ENCODE peak calls at places on chromosomes 6 and 20, in ten cellular contexts. A is endothelial cell of umbilical vein, V is breast epithelium, T is Panc1, J is upper lobe of left lung, C is transverse colon, B is stomach, H is GM23338, X is HepG2, U is prostate gland. O is an unnamed sample.

GRCh38 chr6:46090115-46091079 is 39.4 kb upstream of the ENPP4 start:
- DNase-seq in A (peak), V (peak), T (peak), J (no peak), C (peak), B (peak), H (peak), X (peak), U (peak), O (no peak)

GRCh38 chr6:167119680-167120556 is 3.0 kb upstream of the CCR6 start:
- DNase-seq in A (no peak), V (no peak), T (no peak), J (no peak), C (peak), B (peak), H (no peak), X (no peak), U (no peak), O (no peak)

GRCh38 chr20:56574531-56575142 is 41.6 kb downstream of the FAM209B start:
- DNase-seq in A (no peak), V (no peak), T (no peak), J (no peak), C (no peak), B (no peak), H (no peak), X (no peak), U (peak), O (no peak)

GRCh38 chr6:38861957-38862401 is 146.9 kb downstream of the DNAH8 start:
- DNase-seq in A (no peak), V (no peak), T (no peak), J (no peak), C (no peak), B (no peak), H (no peak), X (no peak), U (no peak), O (no peak)

GRCh38 chr6:56435754-56436153 is 188.4 kb upstream of the COL21A1 start:
- DNase-seq in A (no peak), V (no peak), T (no peak), J (no peak), C (no peak), B (no peak), H (no peak), X (no peak), U (no peak), O (no peak)

GRCh38 chr20:19964289-19965263 is 52.6 kb upstream of the NAA20 start:
- DNase-seq in A (peak), V (peak), T (no peak), J (no peak), C (peak), B (peak), H (no peak), X (peak), U (peak), O (no peak)

GRCh38 chr6:75065524-75065923 is 140.3 kb downstream of the COL12A1 start:
- DNase-seq in A (peak), V (no peak), T (no peak), J (no peak), C (no peak), B (no peak), H (peak), X (no peak), U (no peak), O (no peak)

GRCh38 chr6:128494440-128494839 is 26.0 kb downstream of the PTPRK start:
- DNase-seq in A (no peak), V (no peak), T (no peak), J (no peak), C (no peak), B (no peak), H (peak), X (no peak), U (no peak), O (no peak)

GRCh38 chr20:24685736-24686135 is 216.3 kb downstream of the SYNDIG1 start:
- DNase-seq in A (no peak), V (peak), T (no peak), J (no peak), C (no peak), B (no peak), H (no peak), X (no peak), U (no peak), O (no peak)

GRCh38 chr6:155100591-155100990 is 105.5 kb downstream of the TIAM2 start:
- DNase-seq in A (no peak), V (no peak), T (no peak), J (no peak), C (no peak), B (no peak), H (no peak), X (no peak), U (no peak), O (no peak)

GRCh38 chr6:37126554-37126906 is 43.4 kb upstream of the PIM1 start:
- DNase-seq in A (no peak), V (no peak), T (no peak), J (no peak), C (no peak), B (no peak), H (no peak), X (no peak), U (no peak), O (no peak)

GRCh38 chr6:106704327-106704726 is 74.9 kb downstream of the QRSL1 start:
- DNase-seq in A (no peak), V (no peak), T (no peak), J (no peak), C (no peak), B (no peak), H (no peak), X (no peak), U (no peak), O (no peak)

GRCh38 chr6:125789576-125790402 is 971 bp upstream of the NCOA7 start:
- DNase-seq in A (peak), V (no peak), T (peak), J (peak), C (peak), B (peak), H (peak), X (peak), U (peak), O (no peak)

GRCh38 chr6:146887447-146888077 is 288.8 kb downstream of the ADGB start:
- DNase-seq in A (no peak), V (no peak), T (no peak), J (no peak), C (no peak), B (no peak), H (no peak), X (peak), U (no peak), O (no peak)

GRCh38 chr20:36098364-36098763 is 56.2 kb upstream of the EPB41L1 start:
- DNase-seq in A (peak), V (no peak), T (no peak), J (no peak), C (peak), B (peak), H (no peak), X (no peak), U (no peak), O (no peak)

GRCh38 chr6:98836025-98836961 is 1.9 kb downstream of the POU3F2 start:
- DNase-seq in A (no peak), V (no peak), T (no peak), J (peak), C (no peak), B (no peak), H (peak), X (no peak), U (no peak), O (no peak)

GRCh38 chr20:48930035-48930434 is 8.5 kb downstream of the ARFGEF2 start:
- DNase-seq in A (peak), V (no peak), T (no peak), J (no peak), C (no peak), B (no peak), H (no peak), X (no peak), U (no peak), O (no peak)

GRCh38 chr20:63068711-63069367 is 62.1 kb upstream of the BHLHE23 start:
- DNase-seq in A (no peak), V (no peak), T (no peak), J (no peak), C (no peak), B (no peak), H (no peak), X (no peak), U (no peak), O (no peak)

GRCh38 chr6:142841915-142842314 is 103.1 kb downstream of the HIVEP2 start:
- DNase-seq in A (no peak), V (no peak), T (no peak), J (no peak), C (no peak), B (no peak), H (peak), X (no peak), U (no peak), O (no peak)

GRCh38 chr6:52603000-52603795 is 26.3 kb upstream of the TRAM2 start:
- DNase-seq in A (peak), V (no peak), T (no peak), J (no peak), C (no peak), B (no peak), H (no peak), X (no peak), U (no peak), O (peak)

GRCh38 chr6:138285800-138286199 is 67.5 kb upstream of the PBOV1 start:
- DNase-seq in A (no peak), V (no peak), T (no peak), J (no peak), C (no peak), B (no peak), H (peak), X (no peak), U (no peak), O (no peak)

GRCh38 chr20:63021356-63022321 is 14.9 kb upstream of the BHLHE23 start:
- DNase-seq in A (no peak), V (no peak), T (no peak), J (peak), C (no peak), B (no peak), H (no peak), X (no peak), U (no peak), O (no peak)

GRCh38 chr20:35270021-35270902 is 7.7 kb downstream of the MMP24OS start:
- DNase-seq in A (no peak), V (no peak), T (no peak), J (no peak), C (no peak), B (no peak), H (no peak), X (no peak), U (no peak), O (no peak)

GRCh38 chr6:159805418-159806020 is 5.4 kb downstream of the PNLDC1 start:
- DNase-seq in A (no peak), V (no peak), T (no peak), J (no peak), C (no peak), B (no peak), H (no peak), X (no peak), U (no peak), O (no peak)

GRCh38 chr20:58173930-58174707 is 54.3 kb downstream of the ANKRD60 start:
- DNase-seq in A (no peak), V (no peak), T (no peak), J (no peak), C (no peak), B (no peak), H (no peak), X (no peak), U (no peak), O (no peak)

GRCh38 chr6:2663123-2663522 is 87.6 kb downstream of the MYLK4 start:
- DNase-seq in A (no peak), V (no peak), T (no peak), J (no peak), C (no peak), B (no peak), H (no peak), X (no peak), U (no peak), O (peak)

GRCh38 chr6:92623441-92623840 is 795.9 kb downstream of the EPHA7 start:
- DNase-seq in A (no peak), V (no peak), T (no peak), J (no peak), C (no peak), B (no peak), H (no peak), X (no peak), U (no peak), O (no peak)

GRCh38 chr6:128586095-128586494 is 65.7 kb upstream of the PTPRK start:
- DNase-seq in A (no peak), V (no peak), T (no peak), J (no peak), C (no peak), B (no peak), H (no peak), X (no peak), U (no peak), O (no peak)

GRCh38 chr20:16441526-16442164 is 131.6 kb downstream of the KIF16B start:
- DNase-seq in A (no peak), V (no peak), T (no peak), J (no peak), C (no peak), B (no peak), H (no peak), X (no peak), U (no peak), O (peak)
- TF ChIP-seq POLR2AphosphoS5 in A (no peak), V (no peak), T (no peak), J (no peak), C (no peak), B (no peak), H (no peak), X (no peak), U (no peak), O (no peak)

DNA sequence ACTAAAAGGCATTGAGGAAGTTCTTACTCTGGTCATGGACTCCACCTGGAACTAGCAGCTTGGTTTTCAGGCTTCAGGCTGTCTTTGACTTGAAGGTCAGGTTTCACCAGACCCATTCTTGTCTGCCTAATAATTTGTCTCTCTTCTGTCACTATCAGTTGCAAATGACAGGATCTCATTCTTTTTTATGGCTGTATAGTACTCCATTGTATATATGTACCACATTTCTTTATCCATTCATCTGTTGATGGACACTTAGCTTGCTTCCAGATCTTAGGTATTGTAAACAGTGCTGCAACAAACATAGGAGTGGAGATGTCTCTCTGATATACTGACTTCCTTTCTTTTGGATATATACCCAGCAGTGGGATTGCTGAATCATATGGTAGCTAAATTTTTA is 73.1 kb upstream of the SYNCRIP start:
- DNase-seq in A (no peak), V (no peak), T (no peak), J (no peak), C (no peak), B (no peak), H (no peak), X (no peak), U (no peak), O (no peak)
- H3K4me3 ChIP-seq in A (no peak), V (no peak), T (no peak), J (no peak), C (no peak), B (no peak), H (no peak), X (no peak), U (no peak), O (no peak)

GRCh38 chr20:16662462-16662861 is 67.4 kb upstream of the SNRPB2 start:
- DNase-seq in A (no peak), V (no peak), T (no peak), J (no peak), C (no peak), B (no peak), H (no peak), X (no peak), U (no peak), O (no peak)

GRCh38 chr20:16664031-16664430 is 65.8 kb upstream of the SNRPB2 start:
- DNase-seq in A (no peak), V (no peak), T (no peak), J (no peak), C (no peak), B (no peak), H (no peak), X (no peak), U (no peak), O (no peak)

GRCh38 chr20:16661738-16662137 is 68.1 kb upstream of the SNRPB2 start:
- DNase-seq in A (no peak), V (no peak), T (no peak), J (no peak), C (no peak), B (no peak), H (no peak), X (no peak), U (no peak), O (no peak)

GRCh38 chr20:16671753-16672152 is 58.1 kb upstream of the SNRPB2 start:
- DNase-seq in A (no peak), V (no peak), T (no peak), J (no peak), C (no peak), B (no peak), H (no peak), X (no peak), U (no peak), O (no peak)

GRCh38 chr20:16666272-16666671 is 63.6 kb upstream of the SNRPB2 start:
- DNase-seq in A (no peak), V (no peak), T (no peak), J (no peak), C (no peak), B (no peak), H (peak), X (no peak), U (no peak), O (no peak)
- TF ChIP-seq CTCF in A (no peak), V (no peak), T (peak), J (no peak), C (no peak), B (no peak), H (peak), X (no peak), U (no peak), O (no peak)

DNA sequence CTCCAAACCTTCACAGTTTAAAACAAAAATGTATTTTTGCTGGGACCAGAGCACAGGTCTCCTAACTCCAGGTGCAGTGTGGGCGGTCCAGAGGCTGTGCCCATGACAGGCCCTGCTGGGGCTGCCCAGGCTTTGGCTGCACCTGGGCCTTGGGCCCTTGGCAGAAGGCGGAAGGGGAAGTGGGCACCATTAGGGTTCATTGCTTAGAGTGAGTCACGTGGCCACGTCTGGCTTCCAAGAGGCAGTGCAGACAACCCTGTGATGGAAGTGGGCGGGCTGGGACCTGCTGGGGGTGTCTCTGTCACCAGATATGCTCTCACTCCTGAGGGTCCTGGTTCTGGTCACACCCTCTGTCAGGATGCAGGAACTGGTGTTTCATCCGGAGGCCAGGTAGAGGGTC is 302.2 kb downstream of the QKI start:
- DNase-seq in A (no peak), V (no peak), T (no peak), J (peak), C (peak), B (no peak), H (no peak), X (no peak), U (no peak), O (no peak)
- TF ChIP-seq POLR2AphosphoS5 in A (no peak), V (no peak), T (no peak), J (no peak), C (no peak), B (no peak), H (no peak), X (no peak), U (no peak), O (no peak)

DNA sequence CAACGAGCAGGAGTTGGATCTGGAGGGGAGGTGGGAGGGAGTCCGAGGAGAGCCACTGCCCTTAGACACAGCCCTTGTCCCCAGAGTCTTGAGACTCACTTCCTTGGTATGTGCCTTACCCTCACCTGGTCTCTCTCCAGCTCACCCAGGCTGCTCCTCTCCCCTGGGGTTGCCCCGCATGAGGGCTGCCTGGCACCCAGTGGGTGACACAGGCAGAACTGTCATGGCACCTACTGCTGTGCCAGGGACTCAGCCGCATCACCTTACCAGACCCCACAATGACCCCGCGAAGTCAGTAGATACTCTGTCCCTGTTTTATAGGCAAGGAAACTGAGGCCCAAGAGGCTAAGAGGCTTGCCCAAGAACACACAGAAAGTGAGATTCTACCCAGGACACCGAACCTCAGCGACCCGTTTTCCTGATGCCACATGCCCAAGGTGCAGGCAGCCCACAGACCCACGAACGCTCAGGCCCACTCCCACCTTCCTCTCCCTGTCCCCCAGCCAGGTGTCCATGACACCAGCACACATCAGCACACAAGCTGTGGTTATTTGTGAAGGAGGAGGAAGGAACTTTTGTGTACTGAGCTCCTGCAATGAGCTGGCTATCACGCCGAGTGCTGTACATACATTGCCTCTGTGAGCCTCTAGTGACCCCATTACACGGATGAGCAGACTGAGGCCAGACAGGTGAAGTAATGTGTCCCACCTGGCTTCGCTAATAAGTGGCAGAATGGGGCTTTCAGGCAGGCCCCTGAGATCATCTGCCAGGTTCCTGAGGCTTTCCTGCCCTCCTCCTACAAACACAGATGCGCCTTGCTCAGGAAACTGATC is 168.1 kb downstream of the GRM4 start:
- DNase-seq in A (no peak), V (peak), T (no peak), J (no peak), C (no peak), B (peak), H (no peak), X (no peak), U (no peak), O (no peak)
- H3K4me3 ChIP-seq in A (no peak), V (no peak), T (no peak), J (no peak), C (no peak), B (no peak), H (no peak), X (no peak), U (no peak), O (no peak)

GRCh38 chr20:7272512-7272911 is 505.0 kb downstream of the BMP2 start:
- DNase-seq in A (peak), V (no peak), T (no peak), J (no peak), C (no peak), B (no peak), H (peak), X (no peak), U (no peak), O (no peak)
- TF ChIP-seq CTCF in A (no peak), V (no peak), T (peak), J (no peak), C (no peak), B (no peak), H (peak), X (peak), U (no peak), O (no peak)

GRCh38 chr6:15460110-15460727 is 202.6 kb downstream of the DTNBP1 start:
- DNase-seq in A (no peak), V (no peak), T (no peak), J (no peak), C (no peak), B (no peak), H (no peak), X (no peak), U (no peak), O (no peak)

GRCh38 chr6:15453622-15454021 is 207.8 kb downstream of the JARID2 start:
- DNase-seq in A (no peak), V (no peak), T (no peak), J (no peak), C (no peak), B (no peak), H (no peak), X (no peak), U (peak), O (no peak)

GRCh38 chr6:15456422-15456821 is 206.4 kb downstream of the DTNBP1 start:
- DNase-seq in A (no peak), V (no peak), T (no peak), J (no peak), C (no peak), B (no peak), H (no peak), X (no peak), U (no peak), O (no peak)

GRCh38 chr6:15457903-15458530 is 204.8 kb downstream of the DTNBP1 start:
- DNase-seq in A (no peak), V (no peak), T (no peak), J (no peak), C (no peak), B (no peak), H (no peak), X (no peak), U (no peak), O (no peak)

DNA sequence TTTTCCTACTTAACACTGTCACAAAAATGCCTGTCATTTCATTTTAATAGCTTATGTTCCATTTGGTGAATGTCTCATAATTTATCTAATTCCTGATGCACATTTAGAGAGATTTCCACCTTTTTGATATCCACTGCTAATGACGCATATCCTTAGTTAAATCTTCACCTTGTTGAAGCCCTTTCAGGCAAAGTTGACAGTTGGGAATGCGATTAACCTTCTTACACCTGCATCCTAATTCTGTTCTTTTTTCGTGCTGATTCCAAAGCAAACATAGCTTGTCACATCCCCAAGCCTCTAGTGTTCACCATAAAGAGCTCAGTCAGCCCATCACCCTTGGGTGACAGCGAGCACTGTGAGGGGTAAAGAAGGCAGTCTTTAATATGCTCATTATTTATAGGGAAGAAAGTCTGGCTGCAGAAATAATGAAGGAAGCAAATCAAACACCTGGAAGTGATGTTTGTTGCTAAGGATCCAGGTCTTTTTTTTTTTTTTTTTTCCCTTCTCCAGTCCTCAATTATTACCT is 205.6 kb downstream of the DTNBP1 start:
- DNase-seq in A (no peak), V (no peak), T (no peak), J (no peak), C (no peak), B (no peak), H (no peak), X (no peak), U (no peak), O (no peak)
- TF ChIP-seq POLR2AphosphoS5 in A (no peak), V (no peak), T (no peak), J (no peak), C (no peak), B (no peak), H (no peak), X (no peak), U (no peak), O (no peak)

O was measured in esophagus muscularis mucosa.